ENCODE peak calls at places on chromosomes 7 and 10, in four cellular contexts. One of them, this sample, is unnamed.

GRCh38 chr7:150410680-150411346 is 31.7 kb downstream of the ZNF775 start:
- DNase-seq in HepG2: no peak
- DNase-seq in GM12878: no peak
- DNase-seq in K562: no peak
- DNase-seq in this sample: no peak

GRCh38 chr7:47549397-47549796 is 32.5 kb downstream of the TNS3 start:
- DNase-seq in HepG2: no peak
- DNase-seq in GM12878: no peak
- DNase-seq in K562: no peak
- DNase-seq in this sample: no peak

GRCh38 chr10:17454801-17455520 is 566 bp upstream of the ST8SIA6 start:
- DNase-seq in HepG2: no peak
- DNase-seq in GM12878: no peak
- DNase-seq in K562: peak; percentile 75
- DNase-seq in this sample: peak; percentile 13

GRCh38 chr7:28709756-28710155 is 248.4 kb downstream of the TRIL start:
- DNase-seq in HepG2: no peak
- DNase-seq in GM12878: no peak
- DNase-seq in K562: no peak
- DNase-seq in this sample: no peak

GRCh38 chr10:91756286-91756685 is 41.9 kb upstream of the TNKS2 start:
- DNase-seq in HepG2: no peak
- DNase-seq in GM12878: no peak
- DNase-seq in K562: no peak
- DNase-seq in this sample: no peak

GRCh38 chr10:68402271-68402670 is 4.8 kb downstream of the RUFY2 start:
- DNase-seq in HepG2: no peak
- DNase-seq in GM12878: no peak
- DNase-seq in K562: no peak
- DNase-seq in this sample: no peak

GRCh38 chr10:10351451-10351850 is 666.2 kb upstream of the CELF2 start:
- DNase-seq in HepG2: no peak
- DNase-seq in GM12878: no peak
- DNase-seq in K562: no peak
- DNase-seq in this sample: no peak

GRCh38 chr10:91088300-91089140 is 131.9 kb upstream of the PCGF5 start:
- DNase-seq in HepG2: peak; percentile 30
- DNase-seq in GM12878: no peak
- DNase-seq in K562: no peak
- DNase-seq in this sample: no peak

GRCh38 chr10:3639546-3639945 is 145.5 kb downstream of the KLF6 start:
- DNase-seq in HepG2: no peak
- DNase-seq in GM12878: no peak
- DNase-seq in K562: no peak
- DNase-seq in this sample: no peak

GRCh38 chr7:88927-89921 is 103.1 kb upstream of the FAM20C start:
- DNase-seq in HepG2: no peak
- DNase-seq in GM12878: no peak
- DNase-seq in K562: no peak
- DNase-seq in this sample: no peak

GRCh38 chr7:149023662-149024061 is 4.6 kb downstream of the PDIA4 start:
- DNase-seq in HepG2: no peak
- DNase-seq in GM12878: no peak
- DNase-seq in K562: no peak
- DNase-seq in this sample: no peak

GRCh38 chr10:22349758-22350157 is 4.5 kb downstream of the SPAG6 start:
- DNase-seq in HepG2: no peak
- DNase-seq in GM12878: no peak
- DNase-seq in K562: no peak
- DNase-seq in this sample: no peak

GRCh38 chr10:130767116-130767730 is 544.3 kb downstream of the TCERG1L start:
- DNase-seq in HepG2: no peak
- DNase-seq in GM12878: no peak
- DNase-seq in K562: no peak
- DNase-seq in this sample: no peak

GRCh38 chr7:156160811-156161210 is 348.5 kb upstream of the SHH start:
- DNase-seq in HepG2: no peak
- DNase-seq in GM12878: no peak
- DNase-seq in K562: peak; percentile 36
- DNase-seq in this sample: peak; percentile 39

GRCh38 chr7:157046681-157047080 is 36.2 kb upstream of the MNX1 start:
- DNase-seq in HepG2: no peak
- DNase-seq in GM12878: no peak
- DNase-seq in K562: peak; percentile 12
- DNase-seq in this sample: peak; percentile 10

GRCh38 chr7:142263598-142264380 is 5.9 kb upstream of the PRSS58 start:
- DNase-seq in HepG2: no peak
- DNase-seq in GM12878: no peak
- DNase-seq in K562: no peak
- DNase-seq in this sample: no peak

GRCh38 chr7:34184466-34184865 is 279.1 kb downstream of the BMPER start:
- DNase-seq in HepG2: no peak
- DNase-seq in GM12878: no peak
- DNase-seq in K562: no peak
- DNase-seq in this sample: no peak

GRCh38 chr7:18262054-18262453 is 233.5 kb upstream of the HDAC9 start:
- DNase-seq in HepG2: no peak
- DNase-seq in GM12878: no peak
- DNase-seq in K562: no peak
- DNase-seq in this sample: no peak

GRCh38 chr7:140039896-140040295 is 22.9 kb downstream of the PARP12 start:
- DNase-seq in HepG2: no peak
- DNase-seq in GM12878: no peak
- DNase-seq in K562: no peak
- DNase-seq in this sample: no peak

GRCh38 chr10:103203466-103203865 is 10.4 kb upstream of the NT5C2 start:
- DNase-seq in HepG2: no peak
- DNase-seq in GM12878: no peak
- DNase-seq in K562: no peak
- DNase-seq in this sample: no peak

GRCh38 chr10:580796-581195 is 108.7 kb downstream of the DIP2C start:
- DNase-seq in HepG2: no peak
- DNase-seq in GM12878: no peak
- DNase-seq in K562: no peak
- DNase-seq in this sample: no peak

GRCh38 chr10:113108180-113108835 is 158.3 kb downstream of the TCF7L2 start:
- DNase-seq in HepG2: no peak
- DNase-seq in GM12878: no peak
- DNase-seq in K562: peak; percentile 46
- DNase-seq in this sample: peak; percentile 77

GRCh38 chr7:82562716-82563404 is 119.3 kb upstream of the CACNA2D1 start:
- DNase-seq in HepG2: no peak
- DNase-seq in GM12878: no peak
- DNase-seq in K562: no peak
- DNase-seq in this sample: no peak

GRCh38 chr10:63699785-63700184 is 178.6 kb downstream of the REEP3 start:
- DNase-seq in HepG2: no peak
- DNase-seq in GM12878: no peak
- DNase-seq in K562: no peak
- DNase-seq in this sample: no peak

GRCh38 chr10:131703527-131703926 is 197.3 kb upstream of the PPP2R2D start:
- DNase-seq in HepG2: no peak
- DNase-seq in GM12878: no peak
- DNase-seq in K562: no peak
- DNase-seq in this sample: no peak

DNA sequence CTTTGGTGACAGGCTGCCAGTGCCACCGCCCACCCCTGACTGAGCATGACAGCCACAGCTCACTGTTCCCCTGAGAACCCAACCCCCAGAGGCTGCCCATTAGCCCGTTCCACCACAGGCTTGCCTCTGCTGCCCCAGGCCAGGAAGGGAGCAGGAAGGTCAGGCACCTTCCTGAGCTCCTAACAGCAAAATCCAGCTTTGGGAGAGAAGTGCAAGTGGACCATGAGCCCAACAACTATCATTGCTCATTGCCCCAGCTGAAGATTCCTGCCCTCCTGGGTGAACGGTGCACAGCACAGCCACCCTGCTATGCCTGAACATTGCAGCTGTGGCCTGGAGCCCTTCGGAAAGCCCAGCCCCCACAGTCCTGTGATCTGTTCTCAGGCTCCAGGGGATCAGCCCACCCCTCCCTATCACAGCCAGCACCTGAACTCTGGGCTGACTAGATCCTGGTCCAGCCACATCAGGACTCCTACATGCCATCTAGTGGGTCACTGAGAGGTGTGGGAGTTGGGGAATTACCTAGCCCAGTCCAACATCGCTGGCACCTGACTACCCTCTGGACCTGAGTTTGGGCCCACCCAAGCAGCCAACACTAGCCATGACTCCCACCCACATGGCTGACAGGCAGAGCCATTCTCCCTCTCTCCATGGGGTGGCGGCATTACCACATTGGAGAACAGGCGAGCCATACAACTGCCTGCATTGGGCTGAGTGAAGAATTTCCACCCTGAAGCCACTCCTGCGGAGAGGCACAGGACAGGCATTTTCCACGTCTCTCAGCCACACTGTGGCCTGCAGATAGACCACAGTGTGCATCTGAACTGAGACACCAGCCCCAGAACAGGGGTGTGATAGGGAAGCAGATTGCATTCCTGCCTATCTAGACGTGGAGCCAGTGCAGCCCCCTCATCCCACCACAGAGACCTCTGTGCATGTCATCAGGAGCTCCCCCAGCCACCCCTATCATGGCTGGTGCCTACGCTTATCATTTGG is 58.4 kb upstream of the ANTXRL start:
- DNase-seq in HepG2: peak; percentile 69
- DNase-seq in GM12878: no peak
- DNase-seq in K562: peak; percentile 77
- DNase-seq in this sample: peak; percentile 80
- TF ChIP-seq FOXK2 in HepG2: no peak
- TF ChIP-seq FOXK2 in GM12878: no peak
- TF ChIP-seq FOXK2 in K562: no peak
- TF ChIP-seq FOXK2 in this sample: no peak

DNA sequence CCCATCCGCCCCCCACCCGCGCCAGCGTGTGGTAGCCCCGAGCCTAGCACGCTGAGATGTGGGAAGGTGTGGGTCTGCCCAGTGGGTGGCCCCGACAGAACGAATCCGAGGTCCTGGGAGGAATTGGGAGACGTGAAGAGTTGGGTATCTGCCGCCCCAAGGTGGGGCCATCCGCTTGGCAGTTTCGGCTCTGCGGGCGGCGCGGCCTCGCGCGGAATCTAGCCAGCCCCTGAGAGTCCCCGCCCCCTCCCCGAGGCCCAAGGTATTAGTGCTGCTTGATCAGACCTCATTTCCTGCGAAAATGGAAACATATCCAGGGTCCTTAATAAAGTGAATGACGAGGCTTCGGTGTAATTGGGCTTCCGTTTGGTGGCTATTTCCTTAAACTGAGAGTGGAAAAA is 13.1 kb downstream of the LBX1 start:
- DNase-seq in HepG2: no peak
- DNase-seq in GM12878: no peak
- DNase-seq in K562: no peak
- DNase-seq in this sample: no peak
- TF ChIP-seq FOXK2 in HepG2: no peak
- TF ChIP-seq FOXK2 in GM12878: no peak
- TF ChIP-seq FOXK2 in K562: no peak
- TF ChIP-seq FOXK2 in this sample: no peak

DNA sequence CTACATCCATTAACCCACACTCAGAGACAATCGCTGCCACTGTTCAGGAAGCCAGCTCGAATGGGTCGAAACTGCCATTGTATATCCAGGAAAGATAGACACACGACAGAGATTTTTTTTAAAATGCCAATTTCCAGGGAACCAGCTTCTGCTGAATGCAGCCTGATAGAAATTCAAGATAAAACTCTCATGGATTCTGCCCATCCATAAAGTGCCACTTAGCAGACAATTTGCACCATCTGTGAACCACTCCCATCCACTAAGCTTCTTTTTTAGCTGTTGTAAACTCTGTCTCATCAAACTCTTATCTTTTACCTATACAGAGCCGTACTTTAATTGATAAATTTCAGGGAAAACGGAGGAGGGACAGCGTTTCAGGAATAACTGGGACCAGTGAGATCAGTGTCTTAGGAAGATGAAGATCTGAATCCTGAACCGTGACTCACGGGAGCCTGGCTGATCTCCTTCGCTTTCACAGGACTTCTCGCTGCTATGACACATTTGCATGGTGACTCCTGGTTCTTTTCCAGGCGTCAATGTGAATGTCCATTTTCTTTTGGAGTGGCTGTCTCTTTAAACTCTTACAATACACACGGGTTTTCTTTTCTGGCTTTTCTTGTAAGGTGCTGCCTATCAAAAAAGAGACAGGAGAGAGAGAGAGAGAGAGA is 103.4 kb downstream of the FAM204A start:
- DNase-seq in HepG2: no peak
- DNase-seq in GM12878: no peak
- DNase-seq in K562: no peak
- DNase-seq in this sample: no peak
- TF ChIP-seq FOXK2 in HepG2: no peak
- TF ChIP-seq FOXK2 in GM12878: no peak
- TF ChIP-seq FOXK2 in K562: no peak
- TF ChIP-seq FOXK2 in this sample: no peak

GRCh38 chr10:24349379-24350110 is 140.6 kb downstream of the KIAA1217 start:
- DNase-seq in HepG2: no peak
- DNase-seq in GM12878: no peak
- DNase-seq in K562: no peak
- DNase-seq in this sample: no peak

GRCh38 chr10:24353319-24353718 is 144.4 kb downstream of the KIAA1217 start:
- DNase-seq in HepG2: no peak
- DNase-seq in GM12878: no peak
- DNase-seq in K562: no peak
- DNase-seq in this sample: no peak

GRCh38 chr10:24346877-24347505 is 138.1 kb downstream of the KIAA1217 start:
- DNase-seq in HepG2: no peak
- DNase-seq in GM12878: no peak
- DNase-seq in K562: no peak
- DNase-seq in this sample: no peak

GRCh38 chr10:24351883-24352778 is 143.2 kb downstream of the KIAA1217 start:
- DNase-seq in HepG2: no peak
- DNase-seq in GM12878: no peak
- DNase-seq in K562: no peak
- DNase-seq in this sample: no peak

DNA sequence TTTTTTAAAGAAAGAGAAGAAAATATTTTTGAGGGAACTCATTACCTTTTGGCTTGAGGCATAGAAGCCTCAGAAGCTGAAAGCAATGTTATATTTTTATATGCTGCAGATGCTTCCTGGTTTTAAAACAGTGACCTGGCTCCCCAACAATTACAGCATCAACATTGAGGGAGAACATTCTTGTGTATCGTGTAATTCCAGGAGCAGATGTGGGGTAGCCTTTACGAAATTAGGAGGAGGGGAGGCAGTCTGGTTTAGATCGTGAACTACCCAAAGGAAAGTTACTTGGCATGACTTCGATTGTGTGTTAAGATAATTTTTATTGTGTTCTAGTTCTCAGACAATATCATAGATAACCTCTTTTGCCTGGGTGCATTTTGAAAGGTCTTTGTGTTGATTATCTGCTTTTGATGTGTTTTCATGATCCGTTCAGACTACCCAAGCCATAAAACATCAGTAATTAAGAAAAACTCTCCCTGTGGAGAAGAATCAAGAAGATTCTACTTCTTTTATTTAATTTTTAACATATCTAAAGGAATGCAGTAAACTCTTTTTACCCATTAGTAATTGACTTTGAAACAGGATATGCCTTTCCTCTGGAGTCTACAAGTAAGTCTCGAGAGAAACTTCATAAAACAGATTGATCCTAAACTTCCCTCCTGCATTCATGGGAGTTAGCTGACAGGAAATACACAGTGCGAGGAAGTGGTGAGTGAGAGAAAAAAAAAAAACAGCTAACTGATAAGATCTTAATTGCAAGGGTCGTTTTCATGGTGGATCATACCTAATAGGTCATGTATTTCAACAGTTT is 141.4 kb downstream of the KIAA1217 start:
- DNase-seq in HepG2: no peak
- DNase-seq in GM12878: no peak
- DNase-seq in K562: no peak
- DNase-seq in this sample: no peak
- TF ChIP-seq FOXK2 in HepG2: no peak
- TF ChIP-seq FOXK2 in GM12878: no peak
- TF ChIP-seq FOXK2 in K562: no peak
- TF ChIP-seq FOXK2 in this sample: no peak

This sample was measured in HEK293T.